ENCODE peak calls at places on chromosomes 12 and 14, in four cellular contexts. K, P, E and M are unnamed samples.

GRCh38 chr12:102811125-102811737 is 105.8 kb downstream of the PAH start:
- DNase-seq in K (no peak), P (peak), E (no peak), M (no peak)

GRCh38 chr14:99727096-99727870 is 43.2 kb downstream of the CYP46A1 start:
- DNase-seq in K (peak), P (no peak), E (no peak), M (no peak)

GRCh38 chr12:48980389-48980952 is 2.3 kb downstream of the WNT1 start:
- DNase-seq in K (no peak), P (no peak), E (no peak), M (no peak)

GRCh38 chr12:6540181-6540877 is 6.0 kb downstream of the GAPDH start:
- DNase-seq in K (no peak), P (peak), E (peak), M (peak)

GRCh38 chr12:124681779-124682391 is 114.5 kb upstream of the NCOR2 start:
- DNase-seq in K (no peak), P (peak), E (no peak), M (no peak)

GRCh38 chr14:69376439-69376838 is 21.7 kb downstream of the ERH start:
- DNase-seq in K (no peak), P (no peak), E (no peak), M (no peak)

GRCh38 chr12:3571323-3571722 is 80.3 kb downstream of the PRMT8 start:
- DNase-seq in K (no peak), P (no peak), E (no peak), M (no peak)

GRCh38 chr14:20830831-20831230 is 28.2 kb upstream of the RNASE1 start:
- DNase-seq in K (no peak), P (no peak), E (no peak), M (no peak)

GRCh38 chr14:75333523-75334190 is 55.0 kb downstream of the FOS start:
- DNase-seq in K (no peak), P (no peak), E (no peak), M (no peak)

GRCh38 chr14:101055106-101055662 is 151.7 kb upstream of the RTL1 start:
- DNase-seq in K (no peak), P (no peak), E (no peak), M (no peak)

GRCh38 chr14:79278286-79278797 is 933.0 kb downstream of the DIO2 start:
- DNase-seq in K (peak), P (no peak), E (no peak), M (no peak)

GRCh38 chr14:73606271-73606670 is 6.0 kb upstream of the ACOT6 start:
- DNase-seq in K (no peak), P (no peak), E (no peak), M (no peak)

GRCh38 chr14:71206123-71206522 is 298.9 kb downstream of the PCNX1 start:
- DNase-seq in K (no peak), P (no peak), E (no peak), M (no peak)

GRCh38 chr12:56326533-56326932 is 7.3 kb downstream of the PAN2 start:
- DNase-seq in K (no peak), P (no peak), E (no peak), M (no peak)

GRCh38 chr12:76020281-76020680 is 11.3 kb downstream of the PHLDA1 start:
- DNase-seq in K (no peak), P (peak), E (no peak), M (peak)

GRCh38 chr14:39229222-39229543 is 4.5 kb upstream of the MIA2 start:
- DNase-seq in K (no peak), P (no peak), E (no peak), M (no peak)

GRCh38 chr12:71873821-71874220 is 34.3 kb downstream of the TBC1D15 start:
- DNase-seq in K (no peak), P (no peak), E (no peak), M (no peak)

GRCh38 chr12:13173537-13173936 is 23.0 kb upstream of the EMP1 start:
- DNase-seq in K (peak), P (no peak), E (no peak), M (no peak)

GRCh38 chr14:103542545-103543088 is 13.6 kb downstream of the TRMT61A start:
- DNase-seq in K (peak), P (no peak), E (no peak), M (no peak)

GRCh38 chr12:77746108-77746507 is 84.6 kb upstream of the NAV3 start:
- DNase-seq in K (peak), P (no peak), E (no peak), M (no peak)

GRCh38 chr14:70186826-70187483 is 1.8 kb downstream of the SLC8A3 start:
- DNase-seq in K (no peak), P (no peak), E (no peak), M (no peak)

GRCh38 chr12:65999564-66000280 is 130.8 kb downstream of the LLPH start:
- DNase-seq in K (no peak), P (no peak), E (no peak), M (peak)

GRCh38 chr12:90058721-90059120 is 350.1 kb upstream of the ATP2B1 start:
- DNase-seq in K (no peak), P (no peak), E (no peak), M (no peak)

GRCh38 chr12:75960086-75960910 is 71.3 kb downstream of the PHLDA1 start:
- DNase-seq in K (peak), P (no peak), E (no peak), M (no peak)

GRCh38 chr12:130621696-130622298 is 94.3 kb downstream of the RIMBP2 start:
- DNase-seq in K (no peak), P (no peak), E (no peak), M (no peak)

GRCh38 chr12:27394676-27395075 is 51.9 kb upstream of the SMCO2 start:
- DNase-seq in K (no peak), P (no peak), E (no peak), M (no peak)

GRCh38 chr12:32533971-32534590 is 134.7 kb downstream of the FGD4 start:
- DNase-seq in K (peak), P (peak), E (peak), M (no peak)

GRCh38 chr14:36818212-36818611 is 156.6 kb downstream of the PAX9 start:
- DNase-seq in K (no peak), P (no peak), E (no peak), M (no peak)

GRCh38 chr14:55624913-55625312 is 44.9 kb downstream of the KTN1 start:
- DNase-seq in K (no peak), P (no peak), E (no peak), M (no peak)

GRCh38 chr12:64824130-64824499 is 332 bp upstream of the TBC1D30 start:
- DNase-seq in K (no peak), P (no peak), E (no peak), M (no peak)

GRCh38 chr14:41285193-41285748 is 321.4 kb upstream of the LRFN5 start:
- DNase-seq in K (peak), P (no peak), E (no peak), M (no peak)

GRCh38 chr14:49999216-49999761 is 106.4 kb downstream of the ARF6 start:
- DNase-seq in K (peak), P (peak), E (peak), M (no peak)

GRCh38 chr12:47590771-47591368 is 115.0 kb downstream of the RPAP3 start:
- DNase-seq in K (no peak), P (no peak), E (no peak), M (no peak)

GRCh38 chr14:99230271-99231141 is 41.5 kb downstream of the BCL11B start:
- DNase-seq in K (no peak), P (no peak), E (no peak), M (no peak)

GRCh38 chr12:16150290-16150689 is 127.2 kb downstream of the SLC15A5 start:
- DNase-seq in K (no peak), P (no peak), E (no peak), M (no peak)

GRCh38 chr12:43347026-43347425 is 205.0 kb downstream of the ADAMTS20 start:
- DNase-seq in K (no peak), P (no peak), E (no peak), M (no peak)

GRCh38 chr14:69101331-69101826 is 51.5 kb downstream of the DCAF5 start:
- DNase-seq in K (no peak), P (peak), E (no peak), M (no peak)

GRCh38 chr12:49667319-49668090 is 39.7 kb downstream of the FMNL3 start:
- DNase-seq in K (no peak), P (no peak), E (no peak), M (no peak)

GRCh38 chr14:100358396-100358795 is 35.3 kb downstream of the SLC25A47 start:
- DNase-seq in K (no peak), P (no peak), E (no peak), M (no peak)

GRCh38 chr12:122137229-122137628 is 36.8 kb downstream of the IL31 start:
- DNase-seq in K (no peak), P (no peak), E (no peak), M (no peak)
- TF ChIP-seq CTCF in K (no peak), P (no peak), E (no peak), M (no peak)

GRCh38 chr12:111100554-111100953 is 180.2 kb upstream of the MYL2 start:
- DNase-seq in K (no peak), P (no peak), E (no peak), M (no peak)
- H3K27ac ChIP-seq in K (no peak), P (no peak), E (no peak), M (no peak)

DNA sequence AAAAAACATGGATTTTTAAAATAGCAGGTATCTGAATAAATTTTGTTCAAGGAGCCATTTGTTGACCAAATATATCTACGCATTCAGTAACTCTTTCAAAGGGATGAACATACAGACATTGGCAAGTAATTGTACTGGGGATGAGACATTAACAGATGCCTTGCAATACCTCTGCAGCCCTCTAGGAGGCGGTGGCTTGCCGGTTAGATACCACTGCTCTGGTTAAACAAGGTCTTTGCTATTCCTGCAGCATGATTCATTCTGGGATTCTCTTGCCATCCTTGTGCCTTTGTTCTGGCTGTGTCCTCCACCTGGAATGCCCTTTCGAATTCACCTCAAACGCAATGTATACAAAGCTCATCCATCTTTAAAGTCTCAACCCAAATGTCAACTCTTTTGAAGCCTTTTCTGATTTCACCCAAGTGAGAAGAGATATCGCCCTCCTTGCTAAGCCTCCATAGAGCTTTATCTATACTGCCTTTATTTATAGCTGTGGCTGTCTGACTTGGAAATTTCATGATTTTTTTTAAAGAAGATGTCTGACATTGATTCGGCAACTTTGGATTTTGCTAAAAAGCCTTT is 131.0 kb upstream of the SRRM4 start:
- DNase-seq in K (no peak), P (peak), E (no peak), M (no peak)
- TF ChIP-seq CTCF in K (peak), P (peak), E (no peak), M (peak)

GRCh38 chr12:31481415-31481814 is 109.5 kb downstream of the DENND5B start:
- DNase-seq in K (no peak), P (no peak), E (no peak), M (no peak)

GRCh38 chr12:31479516-31480210 is 111.3 kb downstream of the DENND5B start:
- DNase-seq in K (no peak), P (no peak), E (no peak), M (no peak)

GRCh38 chr12:31478898-31479297 is 112.0 kb downstream of the DENND5B start:
- DNase-seq in K (no peak), P (no peak), E (no peak), M (no peak)

GRCh38 chr12:31485570-31485969 is 105.4 kb downstream of the DENND5B start:
- DNase-seq in K (no peak), P (no peak), E (no peak), M (no peak)

DNA sequence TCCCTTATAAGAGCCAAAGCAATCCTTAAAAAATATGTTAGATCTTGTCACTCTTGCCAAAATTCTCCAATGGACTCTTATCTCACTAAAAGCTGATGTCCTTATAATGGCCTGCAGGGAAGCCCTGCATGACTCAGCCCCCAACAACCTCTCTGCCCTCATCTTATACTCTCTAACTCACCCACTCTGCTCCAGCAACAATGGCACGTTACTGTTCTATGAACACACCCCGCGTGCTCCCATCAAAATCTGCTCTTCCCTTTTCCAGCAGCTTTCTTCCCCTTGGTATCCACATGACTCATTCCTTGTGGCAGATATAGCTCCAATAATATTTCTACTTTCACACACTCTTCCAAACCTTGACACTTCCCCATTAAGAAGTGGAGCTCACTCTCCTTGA is 108.1 kb downstream of the DENND5B start:
- DNase-seq in K (no peak), P (no peak), E (no peak), M (no peak)
- H3K27ac ChIP-seq in K (no peak), P (peak), E (no peak), M (no peak)